ENCODE peak calls at places on chromosome 12, in eight cellular contexts. One of them, this sample, is unnamed.

GRCh38 chr12:119258149-119258548 is 76.4 kb upstream of the CCDC60 start:
- DNase-seq in ovary: no peak
- DNase-seq in NB4: no peak
- DNase-seq in HFFc6: no peak
- DNase-seq in pancreas: no peak
- DNase-seq in mesothelial cell of epicardium: no peak
- DNase-seq in fibroblast of pulmonary artery: no peak
- DNase-seq in kidney epithelial cell: no peak
- DNase-seq in this sample: no peak

GRCh38 chr12:99043319-99043914 is 398.3 kb downstream of the APAF1 start:
- DNase-seq in ovary: peak; percentile 52
- DNase-seq in pancreas: peak; percentile 70
- DNase-seq in mesothelial cell of epicardium: peak; percentile 74
- DNase-seq in kidney epithelial cell: peak; percentile 35
- DNase-seq in NB4: peak; percentile 77
- DNase-seq in HFFc6: peak; percentile 43
- DNase-seq in fibroblast of pulmonary artery: peak; percentile 75
- DNase-seq in this sample: peak; percentile 69

GRCh38 chr12:86349196-86349595 is 93.0 kb upstream of the MGAT4C start:
- DNase-seq in kidney epithelial cell: no peak
- DNase-seq in NB4: no peak
- DNase-seq in HFFc6: no peak
- DNase-seq in ovary: no peak
- DNase-seq in fibroblast of pulmonary artery: no peak
- DNase-seq in pancreas: no peak
- DNase-seq in mesothelial cell of epicardium: no peak
- DNase-seq in this sample: no peak

GRCh38 chr12:105107497-105108371 is at the start of gene WASHC4:
- DNase-seq in mesothelial cell of epicardium: peak; percentile 91
- DNase-seq in HFFc6: peak; percentile 87
- DNase-seq in kidney epithelial cell: peak; percentile 54
- DNase-seq in ovary: peak; percentile 94
- DNase-seq in fibroblast of pulmonary artery: peak; percentile 91
- DNase-seq in pancreas: peak; percentile 93
- DNase-seq in NB4: peak; percentile 98
- DNase-seq in this sample: peak; percentile 93

GRCh38 chr12:124992874-124993567 is 424 bp upstream of the BRI3BP start:
- DNase-seq in ovary: no peak
- DNase-seq in fibroblast of pulmonary artery: peak; percentile 23
- DNase-seq in mesothelial cell of epicardium: peak; percentile 58
- DNase-seq in pancreas: peak; percentile 67
- DNase-seq in HFFc6: no peak
- DNase-seq in NB4: peak; percentile 98
- DNase-seq in kidney epithelial cell: peak; percentile 47
- DNase-seq in this sample: peak; percentile 80

GRCh38 chr12:113889076-113889475 is 77.0 kb downstream of the RBM19 start:
- DNase-seq in kidney epithelial cell: no peak
- DNase-seq in mesothelial cell of epicardium: no peak
- DNase-seq in pancreas: no peak
- DNase-seq in fibroblast of pulmonary artery: no peak
- DNase-seq in NB4: no peak
- DNase-seq in HFFc6: peak; percentile 73
- DNase-seq in ovary: no peak
- DNase-seq in this sample: no peak

GRCh38 chr12:2384029-2384386 is 331.2 kb downstream of the CACNA1C start:
- DNase-seq in pancreas: no peak
- DNase-seq in kidney epithelial cell: no peak
- DNase-seq in NB4: no peak
- DNase-seq in HFFc6: no peak
- DNase-seq in fibroblast of pulmonary artery: no peak
- DNase-seq in mesothelial cell of epicardium: no peak
- DNase-seq in ovary: no peak
- DNase-seq in this sample: no peak

GRCh38 chr12:120834489-120835303 is 69.5 kb downstream of the SPPL3 start:
- DNase-seq in ovary: no peak
- DNase-seq in kidney epithelial cell: no peak
- DNase-seq in HFFc6: no peak
- DNase-seq in pancreas: no peak
- DNase-seq in fibroblast of pulmonary artery: no peak
- DNase-seq in NB4: no peak
- DNase-seq in mesothelial cell of epicardium: no peak
- DNase-seq in this sample: no peak

GRCh38 chr12:69388371-69388770 is 28.8 kb downstream of the YEATS4 start:
- DNase-seq in kidney epithelial cell: peak; percentile 23
- DNase-seq in ovary: no peak
- DNase-seq in mesothelial cell of epicardium: no peak
- DNase-seq in fibroblast of pulmonary artery: peak; percentile 87
- DNase-seq in HFFc6: peak; percentile 68
- DNase-seq in pancreas: no peak
- DNase-seq in NB4: peak; percentile 57
- DNase-seq in this sample: peak; percentile 42

GRCh38 chr12:99130808-99131538 is 485.9 kb downstream of the APAF1 start:
- DNase-seq in NB4: peak; percentile 22
- DNase-seq in HFFc6: no peak
- DNase-seq in ovary: no peak
- DNase-seq in kidney epithelial cell: no peak
- DNase-seq in fibroblast of pulmonary artery: peak; percentile 8
- DNase-seq in mesothelial cell of epicardium: no peak
- DNase-seq in pancreas: no peak
- DNase-seq in this sample: peak; percentile 63

GRCh38 chr12:29499235-29499634 is 1.7 kb upstream of the OVCH1 start:
- DNase-seq in HFFc6: no peak
- DNase-seq in mesothelial cell of epicardium: no peak
- DNase-seq in ovary: no peak
- DNase-seq in kidney epithelial cell: no peak
- DNase-seq in pancreas: no peak
- DNase-seq in fibroblast of pulmonary artery: no peak
- DNase-seq in NB4: no peak
- DNase-seq in this sample: no peak

GRCh38 chr12:94788298-94788697 is 137.9 kb upstream of the TMCC3 start:
- DNase-seq in mesothelial cell of epicardium: no peak
- DNase-seq in ovary: no peak
- DNase-seq in NB4: no peak
- DNase-seq in pancreas: no peak
- DNase-seq in fibroblast of pulmonary artery: no peak
- DNase-seq in kidney epithelial cell: no peak
- DNase-seq in HFFc6: no peak
- DNase-seq in this sample: no peak

GRCh38 chr12:103326190-103326589 is 169.6 kb downstream of the C12orf42 start:
- DNase-seq in kidney epithelial cell: no peak
- DNase-seq in fibroblast of pulmonary artery: no peak
- DNase-seq in NB4: peak; percentile 40
- DNase-seq in ovary: no peak
- DNase-seq in HFFc6: no peak
- DNase-seq in pancreas: no peak
- DNase-seq in mesothelial cell of epicardium: no peak
- DNase-seq in this sample: peak; percentile 38

GRCh38 chr12:74535536-74535935 is 2.1 kb upstream of the ATXN7L3B start:
- DNase-seq in fibroblast of pulmonary artery: no peak
- DNase-seq in mesothelial cell of epicardium: no peak
- DNase-seq in NB4: peak; percentile 53
- DNase-seq in pancreas: no peak
- DNase-seq in ovary: no peak
- DNase-seq in HFFc6: no peak
- DNase-seq in kidney epithelial cell: no peak
- DNase-seq in this sample: no peak

GRCh38 chr12:32377344-32378000 is 21.9 kb upstream of the FGD4 start:
- DNase-seq in NB4: no peak
- DNase-seq in HFFc6: no peak
- DNase-seq in pancreas: no peak
- DNase-seq in kidney epithelial cell: no peak
- DNase-seq in ovary: no peak
- DNase-seq in fibroblast of pulmonary artery: no peak
- DNase-seq in mesothelial cell of epicardium: no peak
- DNase-seq in this sample: no peak

GRCh38 chr12:123801573-123802178 is 39.6 kb downstream of the DNAH10 start:
- DNase-seq in kidney epithelial cell: no peak
- DNase-seq in ovary: no peak
- DNase-seq in NB4: peak; percentile 71
- DNase-seq in pancreas: no peak
- DNase-seq in HFFc6: peak; percentile 11
- DNase-seq in fibroblast of pulmonary artery: peak; percentile 42
- DNase-seq in mesothelial cell of epicardium: no peak
- DNase-seq in this sample: peak; percentile 50
- TF ChIP-seq CTCF in kidney epithelial cell: peak; percentile 26
- TF ChIP-seq CTCF in ovary: no peak
- TF ChIP-seq CTCF in NB4: peak; percentile 57
- TF ChIP-seq CTCF in pancreas: no peak
- TF ChIP-seq CTCF in HFFc6: peak; percentile 83
- TF ChIP-seq CTCF in fibroblast of pulmonary artery: peak; percentile 44
- TF ChIP-seq CTCF in mesothelial cell of epicardium: peak; percentile 50
- TF ChIP-seq CTCF in this sample: peak; percentile 62

DNA sequence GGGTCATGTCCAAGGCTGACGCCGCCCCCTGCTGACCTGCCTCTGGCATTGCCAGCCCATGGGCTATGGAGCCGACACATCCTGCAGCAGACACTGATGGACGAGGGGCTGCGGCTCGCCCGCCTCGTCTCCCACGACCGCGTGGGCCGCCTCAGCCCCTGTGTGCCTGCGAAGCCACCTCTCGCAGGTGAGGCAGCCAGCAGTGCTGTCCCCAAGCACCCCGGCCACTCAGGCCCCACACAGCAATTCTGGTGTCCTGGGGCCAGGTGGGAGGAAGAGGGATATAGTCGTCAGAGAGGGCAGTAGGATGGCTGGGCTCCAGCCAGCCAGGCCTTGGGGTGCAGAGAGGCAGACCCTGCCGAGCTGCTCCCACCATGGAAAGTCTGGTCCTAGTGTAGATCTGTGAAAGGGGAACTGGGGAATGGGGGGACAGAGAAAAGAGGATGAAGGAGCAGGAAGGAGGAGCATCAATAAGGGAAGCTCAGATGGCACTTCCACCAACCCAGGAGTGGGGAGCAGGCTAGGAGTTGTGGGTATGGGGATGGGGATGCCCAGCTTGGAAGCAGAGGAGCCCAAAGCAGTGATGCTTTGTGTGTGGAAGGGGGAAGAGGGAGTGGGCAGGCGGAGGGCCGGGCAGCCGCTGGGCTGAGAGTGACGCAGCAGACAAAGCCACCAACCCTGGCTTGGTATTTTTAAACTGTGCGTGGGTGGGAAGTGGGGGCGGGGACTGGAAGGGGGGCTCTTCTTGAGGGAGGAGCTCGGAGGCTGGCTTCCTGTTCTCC is 4.7 kb downstream of the NAB2 start:
- DNase-seq in HFFc6: peak; percentile 69
- DNase-seq in ovary: peak; percentile 92
- DNase-seq in pancreas: peak; percentile 65
- DNase-seq in mesothelial cell of epicardium: peak; percentile 66
- DNase-seq in NB4: peak; percentile 77
- DNase-seq in kidney epithelial cell: no peak
- DNase-seq in fibroblast of pulmonary artery: peak; percentile 86
- DNase-seq in this sample: peak; percentile 76
- TF ChIP-seq CTCF in HFFc6: peak; percentile 81
- TF ChIP-seq CTCF in ovary: no peak
- TF ChIP-seq CTCF in pancreas: peak; percentile 39
- TF ChIP-seq CTCF in mesothelial cell of epicardium: peak; percentile 53
- TF ChIP-seq CTCF in NB4: peak; percentile 75
- TF ChIP-seq CTCF in kidney epithelial cell: peak; percentile 76
- TF ChIP-seq CTCF in fibroblast of pulmonary artery: peak; percentile 55
- TF ChIP-seq CTCF in this sample: peak; percentile 73

DNA sequence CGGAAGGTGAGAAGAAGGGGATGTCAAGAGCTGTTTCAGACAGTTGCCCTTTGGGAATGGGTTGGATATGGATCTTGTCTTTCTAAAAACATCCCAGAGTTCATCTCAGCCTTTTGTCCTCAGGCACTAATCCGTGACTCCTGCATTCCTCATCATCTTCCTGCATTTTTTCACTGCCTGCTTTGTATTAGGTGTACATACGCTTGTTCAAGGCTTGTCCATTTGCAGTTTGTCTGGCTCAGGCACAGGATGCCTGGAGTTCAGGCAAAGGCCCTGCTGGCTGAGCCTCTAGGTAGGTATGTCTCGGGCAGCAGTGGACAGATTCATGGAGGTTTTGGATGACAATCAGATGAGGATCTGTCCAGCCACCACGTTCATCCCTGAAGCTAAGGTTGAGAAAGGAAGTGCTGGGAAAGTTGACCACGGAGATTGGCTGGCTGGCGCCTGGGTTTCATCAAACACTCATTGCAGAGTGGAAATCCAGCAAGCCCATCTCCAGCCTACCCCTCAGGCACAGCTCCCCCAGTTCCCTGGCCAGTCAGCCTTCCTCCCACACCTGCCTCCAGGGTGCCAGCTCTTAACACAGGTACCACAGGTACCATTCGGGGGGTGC is 12.4 kb upstream of the TMEM106C start:
- DNase-seq in NB4: no peak
- DNase-seq in HFFc6: peak; percentile 37
- DNase-seq in ovary: no peak
- DNase-seq in kidney epithelial cell: no peak
- DNase-seq in mesothelial cell of epicardium: no peak
- DNase-seq in pancreas: no peak
- DNase-seq in fibroblast of pulmonary artery: no peak
- DNase-seq in this sample: no peak
- TF ChIP-seq CTCF in NB4: no peak
- TF ChIP-seq CTCF in HFFc6: no peak
- TF ChIP-seq CTCF in ovary: no peak
- TF ChIP-seq CTCF in kidney epithelial cell: no peak
- TF ChIP-seq CTCF in mesothelial cell of epicardium: no peak
- TF ChIP-seq CTCF in pancreas: no peak
- TF ChIP-seq CTCF in fibroblast of pulmonary artery: no peak
- TF ChIP-seq CTCF in this sample: no peak

GRCh38 chr12:77741974-77742517 is 88.6 kb upstream of the NAV3 start:
- DNase-seq in pancreas: no peak
- DNase-seq in NB4: no peak
- DNase-seq in ovary: no peak
- DNase-seq in mesothelial cell of epicardium: no peak
- DNase-seq in fibroblast of pulmonary artery: no peak
- DNase-seq in HFFc6: no peak
- DNase-seq in kidney epithelial cell: no peak
- DNase-seq in this sample: no peak

GRCh38 chr12:77734489-77734888 is 96.2 kb upstream of the NAV3 start:
- DNase-seq in HFFc6: peak; percentile 32
- DNase-seq in ovary: no peak
- DNase-seq in pancreas: no peak
- DNase-seq in fibroblast of pulmonary artery: peak; percentile 41
- DNase-seq in NB4: no peak
- DNase-seq in kidney epithelial cell: no peak
- DNase-seq in mesothelial cell of epicardium: no peak
- DNase-seq in this sample: peak; percentile 49

DNA sequence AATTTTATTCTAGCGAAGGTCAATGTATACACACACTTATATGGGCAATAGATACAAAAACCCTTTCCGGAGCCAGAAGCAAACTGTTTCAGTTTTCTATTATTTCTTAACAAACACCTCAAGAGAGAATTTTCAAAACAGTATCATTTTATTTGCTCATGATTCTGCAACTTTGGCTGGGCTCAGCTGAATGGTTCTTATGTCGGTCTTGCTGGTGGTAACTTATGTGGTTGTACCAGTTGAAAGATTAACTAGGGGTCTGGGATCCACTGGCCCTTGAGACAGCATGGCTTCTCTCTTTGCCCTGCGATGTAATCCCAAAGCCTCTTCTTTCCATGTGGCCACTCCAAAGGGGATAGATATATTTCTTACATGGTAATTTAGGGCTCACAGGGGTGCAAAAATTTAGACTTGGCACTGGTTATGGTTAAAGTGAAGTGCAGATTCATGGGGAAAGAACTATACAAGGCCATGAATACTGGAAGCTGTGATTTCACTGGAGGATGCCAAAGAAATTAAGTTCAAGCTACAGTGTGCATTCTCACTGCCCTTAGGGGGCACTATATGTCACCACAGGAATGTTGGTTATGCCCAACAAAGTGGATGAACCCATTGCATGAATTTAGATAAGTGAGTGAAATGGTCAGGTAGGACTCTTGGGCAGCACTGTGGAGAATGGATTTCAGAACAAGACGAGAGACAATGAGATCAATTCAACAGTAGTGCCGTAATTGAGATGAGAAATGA is 94.3 kb upstream of the NAV3 start:
- DNase-seq in HFFc6: no peak
- DNase-seq in ovary: no peak
- DNase-seq in NB4: no peak
- DNase-seq in pancreas: no peak
- DNase-seq in mesothelial cell of epicardium: no peak
- DNase-seq in fibroblast of pulmonary artery: no peak
- DNase-seq in kidney epithelial cell: no peak
- DNase-seq in this sample: no peak
- TF ChIP-seq CTCF in HFFc6: no peak
- TF ChIP-seq CTCF in ovary: no peak
- TF ChIP-seq CTCF in NB4: peak; percentile 6
- TF ChIP-seq CTCF in pancreas: no peak
- TF ChIP-seq CTCF in mesothelial cell of epicardium: no peak
- TF ChIP-seq CTCF in fibroblast of pulmonary artery: no peak
- TF ChIP-seq CTCF in kidney epithelial cell: no peak
- TF ChIP-seq CTCF in this sample: no peak

This sample was measured in MCF 10A.